ENCODE peak calls at places on chromosomes 6 and 20, in five cellular contexts. One of them, this sample, is unnamed.
A peak's percentile ranks its signal among the peaks of the same experiment; 100 is the strongest.

GRCh38 chr6:47303861-47304260 is 5.8 kb downstream of the TNFRSF21 start:
- DNase-seq in body of pancreas: no peak
- DNase-seq in H1: no peak
- DNase-seq in heart left ventricle: no peak
- DNase-seq in Peyer's patch: no peak
- DNase-seq in this sample: no peak

GRCh38 chr20:57559658-57560553 is 1.0 kb upstream of the PCK1 start:
- DNase-seq in Peyer's patch: no peak
- DNase-seq in body of pancreas: no peak
- DNase-seq in H1: no peak
- DNase-seq in heart left ventricle: no peak
- DNase-seq in this sample: no peak

GRCh38 chr6:22413681-22414305 is 117.0 kb upstream of the PRL start:
- DNase-seq in heart left ventricle: no peak
- DNase-seq in H1: no peak
- DNase-seq in Peyer's patch: no peak
- DNase-seq in body of pancreas: no peak
- DNase-seq in this sample: no peak

GRCh38 chr6:150547511-150548222 is 52.0 kb upstream of the PLEKHG1 start:
- DNase-seq in H1: no peak
- DNase-seq in Peyer's patch: no peak
- DNase-seq in body of pancreas: peak; percentile 14
- DNase-seq in heart left ventricle: peak; percentile 68
- DNase-seq in this sample: no peak

GRCh38 chr6:106069478-106069877 is 16.7 kb upstream of the PRDM1 start:
- DNase-seq in H1: no peak
- DNase-seq in heart left ventricle: no peak
- DNase-seq in body of pancreas: peak; percentile 61
- DNase-seq in Peyer's patch: no peak
- DNase-seq in this sample: no peak

GRCh38 chr6:6816716-6817115 is 228.2 kb downstream of the LY86 start:
- DNase-seq in Peyer's patch: no peak
- DNase-seq in H1: no peak
- DNase-seq in heart left ventricle: no peak
- DNase-seq in body of pancreas: no peak
- DNase-seq in this sample: no peak

GRCh38 chr6:168062346-168063289 is 16.4 kb downstream of the FRMD1 start:
- DNase-seq in Peyer's patch: no peak
- DNase-seq in heart left ventricle: no peak
- DNase-seq in H1: no peak
- DNase-seq in body of pancreas: no peak
- DNase-seq in this sample: no peak

GRCh38 chr6:40536442-40536841 is 50.7 kb downstream of the LRFN2 start:
- DNase-seq in heart left ventricle: no peak
- DNase-seq in body of pancreas: no peak
- DNase-seq in Peyer's patch: no peak
- DNase-seq in H1: no peak
- DNase-seq in this sample: no peak

GRCh38 chr6:501891-502601 is 110.5 kb downstream of the IRF4 start:
- DNase-seq in H1: no peak
- DNase-seq in body of pancreas: no peak
- DNase-seq in heart left ventricle: no peak
- DNase-seq in Peyer's patch: peak; percentile 67
- DNase-seq in this sample: no peak

GRCh38 chr20:54475334-54476287 is at the start of gene DOK5:
- DNase-seq in Peyer's patch: no peak
- DNase-seq in heart left ventricle: no peak
- DNase-seq in H1: peak; percentile 80
- DNase-seq in body of pancreas: no peak
- DNase-seq in this sample: peak; percentile 71

GRCh38 chr6:105678516-105678915 is 275.6 kb upstream of the PREP start:
- DNase-seq in heart left ventricle: no peak
- DNase-seq in body of pancreas: no peak
- DNase-seq in H1: no peak
- DNase-seq in Peyer's patch: no peak
- DNase-seq in this sample: no peak

GRCh38 chr20:58143531-58143930 is 84.9 kb downstream of the ANKRD60 start:
- DNase-seq in Peyer's patch: peak; percentile 6
- DNase-seq in body of pancreas: no peak
- DNase-seq in H1: no peak
- DNase-seq in heart left ventricle: no peak
- DNase-seq in this sample: peak; percentile 43

GRCh38 chr6:138882369-138883017 is 86.6 kb downstream of the ECT2L start:
- DNase-seq in H1: no peak
- DNase-seq in Peyer's patch: no peak
- DNase-seq in body of pancreas: no peak
- DNase-seq in heart left ventricle: no peak
- DNase-seq in this sample: no peak

GRCh38 chr6:161423271-161423670 is 149.4 kb upstream of the AGPAT4 start:
- DNase-seq in Peyer's patch: no peak
- DNase-seq in heart left ventricle: no peak
- DNase-seq in body of pancreas: no peak
- DNase-seq in H1: no peak
- DNase-seq in this sample: no peak

GRCh38 chr6:81777586-81778268 is 25.2 kb upstream of the TENT5A start:
- DNase-seq in Peyer's patch: no peak
- DNase-seq in body of pancreas: no peak
- DNase-seq in heart left ventricle: no peak
- DNase-seq in H1: no peak
- DNase-seq in this sample: no peak

GRCh38 chr6:5838656-5839396 is 167.9 kb downstream of the NRN1 start:
- DNase-seq in body of pancreas: no peak
- DNase-seq in H1: no peak
- DNase-seq in Peyer's patch: no peak
- DNase-seq in heart left ventricle: no peak
- DNase-seq in this sample: no peak

GRCh38 chr6:7630792-7631191 is 40.8 kb downstream of the SNRNP48 start:
- DNase-seq in Peyer's patch: no peak
- DNase-seq in body of pancreas: no peak
- DNase-seq in H1: no peak
- DNase-seq in heart left ventricle: no peak
- DNase-seq in this sample: no peak

GRCh38 chr6:98800866-98801265 is 33.5 kb upstream of the POU3F2 start:
- DNase-seq in body of pancreas: no peak
- DNase-seq in Peyer's patch: no peak
- DNase-seq in H1: no peak
- DNase-seq in heart left ventricle: no peak
- DNase-seq in this sample: no peak

GRCh38 chr6:117317261-117317660 is 51.9 kb downstream of the VGLL2 start:
- DNase-seq in body of pancreas: no peak
- DNase-seq in heart left ventricle: no peak
- DNase-seq in Peyer's patch: no peak
- DNase-seq in H1: no peak
- DNase-seq in this sample: no peak

GRCh38 chr6:69917834-69918233 is 51.5 kb downstream of the COL19A1 start:
- DNase-seq in Peyer's patch: no peak
- DNase-seq in body of pancreas: no peak
- DNase-seq in H1: no peak
- DNase-seq in heart left ventricle: no peak
- DNase-seq in this sample: no peak

DNA sequence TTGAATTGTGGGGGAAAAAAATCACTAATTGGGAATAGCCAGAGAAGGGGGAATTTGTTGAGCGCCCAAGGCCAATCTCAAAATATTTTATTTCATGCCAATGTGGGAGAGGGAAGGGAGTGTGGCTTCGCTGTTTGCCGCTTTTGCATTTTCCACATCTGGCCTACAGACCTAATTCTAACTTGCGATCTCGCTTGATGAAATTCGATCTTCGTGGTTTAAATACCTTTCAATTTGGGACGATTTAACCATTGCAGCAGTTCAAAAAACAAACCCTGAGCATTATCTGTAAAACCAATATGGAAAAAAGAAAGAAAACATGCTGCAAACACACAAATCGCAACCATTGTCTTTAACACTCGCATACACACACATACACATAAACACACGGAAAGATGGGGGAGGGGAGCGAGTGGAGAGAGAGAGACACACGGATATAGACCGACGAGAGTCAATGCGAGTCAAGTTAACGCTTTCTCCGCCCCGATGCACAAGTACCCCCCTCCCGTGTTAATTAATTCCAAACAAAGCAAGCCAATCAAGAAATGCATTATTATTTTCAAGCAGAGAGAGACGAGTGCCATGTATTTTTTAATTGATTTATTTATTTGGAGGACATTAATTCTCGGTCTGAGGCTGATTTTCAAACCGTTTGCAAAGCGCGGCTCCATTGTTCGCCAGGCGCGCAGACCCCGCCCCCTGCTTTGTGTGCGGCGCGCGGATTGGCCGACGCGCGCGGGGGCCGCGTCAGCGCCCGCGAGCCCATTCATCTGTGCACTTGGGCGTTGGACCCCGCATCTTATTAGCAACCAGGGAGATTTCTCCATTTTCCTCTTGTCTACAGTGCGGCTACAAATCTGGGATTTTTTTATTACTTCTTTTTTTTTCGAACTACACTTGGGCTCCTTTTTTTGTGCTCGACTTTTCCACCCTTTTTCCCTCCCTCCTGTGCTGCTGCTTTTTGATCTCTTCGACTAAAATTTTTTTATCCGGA is at the start of gene MARCKS:
- DNase-seq in body of pancreas: peak; percentile 92
- DNase-seq in heart left ventricle: peak; percentile 90
- DNase-seq in Peyer's patch: peak; percentile 91
- DNase-seq in H1: peak; percentile 84
- DNase-seq in this sample: peak; percentile 92
- TF ChIP-seq POLR2A in body of pancreas: peak; percentile 93
- TF ChIP-seq POLR2A in heart left ventricle: peak; percentile 68
- TF ChIP-seq POLR2A in Peyer's patch: peak; percentile 85
- TF ChIP-seq POLR2A in H1: peak; percentile 91
- TF ChIP-seq POLR2A in this sample: peak; percentile 85

DNA sequence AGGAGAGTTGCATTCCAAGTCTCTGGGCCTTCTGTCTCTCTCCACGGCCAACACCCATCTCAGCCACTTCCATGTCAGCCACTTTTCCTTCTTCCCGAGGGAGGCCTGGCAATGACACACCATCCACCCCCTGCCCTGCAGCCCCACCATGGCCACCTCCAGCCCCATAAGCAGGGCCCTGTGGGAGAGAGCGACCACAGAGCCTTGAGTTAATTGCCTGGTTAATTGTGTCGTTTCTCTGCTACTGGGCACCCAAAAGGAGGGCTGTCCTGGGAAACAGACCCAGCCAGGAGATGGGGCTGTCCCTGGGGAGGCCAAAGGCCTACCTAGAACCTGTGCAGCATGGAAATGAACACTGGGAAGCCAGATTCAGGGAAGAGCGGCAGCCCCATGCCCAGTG is 13.3 kb downstream of the CCDC167 start:
- DNase-seq in Peyer's patch: peak; percentile 28
- DNase-seq in body of pancreas: no peak
- DNase-seq in heart left ventricle: no peak
- DNase-seq in H1: no peak
- DNase-seq in this sample: no peak
- TF ChIP-seq POLR2A in Peyer's patch: no peak
- TF ChIP-seq POLR2A in body of pancreas: no peak
- TF ChIP-seq POLR2A in heart left ventricle: no peak
- TF ChIP-seq POLR2A in H1: no peak
- TF ChIP-seq POLR2A in this sample: no peak

GRCh38 chr6:155517282-155517681 is 61.6 kb upstream of the NOX3 start:
- DNase-seq in body of pancreas: no peak
- DNase-seq in Peyer's patch: no peak
- DNase-seq in H1: no peak
- DNase-seq in heart left ventricle: no peak
- DNase-seq in this sample: no peak

GRCh38 chr6:155519339-155519738 is 63.7 kb upstream of the NOX3 start:
- DNase-seq in body of pancreas: no peak
- DNase-seq in Peyer's patch: no peak
- DNase-seq in heart left ventricle: no peak
- DNase-seq in H1: no peak
- DNase-seq in this sample: no peak

GRCh38 chr6:155523821-155524238 is 68.2 kb upstream of the NOX3 start:
- DNase-seq in H1: no peak
- DNase-seq in heart left ventricle: no peak
- DNase-seq in Peyer's patch: no peak
- DNase-seq in body of pancreas: no peak
- DNase-seq in this sample: no peak

GRCh38 chr6:155521719-155522118 is 66.1 kb upstream of the NOX3 start:
- DNase-seq in heart left ventricle: no peak
- DNase-seq in body of pancreas: no peak
- DNase-seq in H1: no peak
- DNase-seq in Peyer's patch: no peak
- DNase-seq in this sample: no peak

GRCh38 chr6:155520078-155520477 is 64.4 kb upstream of the NOX3 start:
- DNase-seq in H1: no peak
- DNase-seq in body of pancreas: no peak
- DNase-seq in heart left ventricle: no peak
- DNase-seq in Peyer's patch: no peak
- DNase-seq in this sample: no peak
- TF ChIP-seq POLR2A in H1: no peak
- TF ChIP-seq POLR2A in body of pancreas: no peak
- TF ChIP-seq POLR2A in heart left ventricle: no peak
- TF ChIP-seq POLR2A in Peyer's patch: no peak
- TF ChIP-seq POLR2A in this sample: no peak

GRCh38 chr6:43806041-43806757 is 36.2 kb downstream of the VEGFA start:
- DNase-seq in Peyer's patch: peak; percentile 90
- DNase-seq in heart left ventricle: no peak
- DNase-seq in body of pancreas: peak; percentile 94
- DNase-seq in H1: no peak
- DNase-seq in this sample: no peak
- TF ChIP-seq POLR2A in Peyer's patch: peak; percentile 91
- TF ChIP-seq POLR2A in heart left ventricle: no peak
- TF ChIP-seq POLR2A in body of pancreas: peak; percentile 57
- TF ChIP-seq POLR2A in H1: no peak
- TF ChIP-seq POLR2A in this sample: no peak

This sample was measured in sigmoid colon.